ENCODE peak calls at places on chromosomes 12 and 14, in five cellular contexts. Q is lower lobe of right lung, V is MM.1S, P is lung, R is tibial artery. Z is an unnamed sample.

GRCh38 chr12:54629925-54630324 is 4.8 kb downstream of the LACRT start:
- DNase-seq in P (no peak), Q (no peak), R (no peak), V (no peak), Z (no peak)

GRCh38 chr12:92402415-92402814 is 256.8 kb upstream of the BTG1 start:
- DNase-seq in P (no peak), Q (no peak), V (no peak), R (no peak), Z (no peak)

GRCh38 chr14:102219316-102219715 is 79.6 kb downstream of the WDR20 start:
- DNase-seq in P (no peak), V (no peak), Q (no peak), R (no peak), Z (no peak)

GRCh38 chr12:42587564-42588307 is 1.8 kb downstream of the PRICKLE1 start:
- DNase-seq in Q (no peak), P (no peak), R (no peak), V (no peak), Z (no peak)

GRCh38 chr14:102088012-102088792 is 1.4 kb upstream of the HSP90AA1 start:
- DNase-seq in P (peak; percentile 51), R (peak; percentile 54), V (no peak), Q (peak; percentile 83), Z (peak; percentile 51)

GRCh38 chr14:93962701-93963601 is 13.4 kb downstream of the ASB2 start:
- DNase-seq in P (no peak), Q (peak; percentile 66), V (peak; percentile 50), R (no peak), Z (no peak)

GRCh38 chr12:116590561-116590960 is 31.4 kb downstream of the MAP1LC3B2 start:
- DNase-seq in Q (no peak), R (no peak), V (no peak), P (no peak), Z (no peak)

GRCh38 chr12:92020983-92021664 is 124.5 kb downstream of the BTG1 start:
- DNase-seq in R (no peak), P (no peak), Q (no peak), V (no peak), Z (no peak)

GRCh38 chr12:124150176-124150575 is 144.7 kb upstream of the RFLNA start:
- DNase-seq in R (no peak), V (no peak), Q (no peak), P (no peak), Z (no peak)

GRCh38 chr12:113462117-113462774 is 9.4 kb downstream of the LHX5 start:
- DNase-seq in Q (peak; percentile 87), P (peak; percentile 75), R (peak; percentile 76), V (peak; percentile 31), Z (peak; percentile 76)

GRCh38 chr12:113318900-113319628 is 15.8 kb downstream of the SLC8B1 start:
- DNase-seq in V (no peak), Q (no peak), P (no peak), R (no peak), Z (no peak)

GRCh38 chr12:91935299-91935698 is 210.3 kb downstream of the BTG1 start:
- DNase-seq in Q (no peak), R (no peak), P (no peak), V (no peak), Z (no peak)

GRCh38 chr14:56121786-56122185 is 3.6 kb downstream of the PELI2 start:
- DNase-seq in Q (no peak), R (no peak), V (no peak), P (no peak), Z (no peak)

GRCh38 chr12:100758083-100758482 is 36.5 kb upstream of the ANO4 start:
- DNase-seq in R (no peak), Q (no peak), V (no peak), P (no peak), Z (no peak)

GRCh38 chr12:76158518-76159321 is 74.2 kb upstream of the NAP1L1 start:
- DNase-seq in V (peak; percentile 90), Q (no peak), R (peak; percentile 21), P (peak; percentile 39), Z (peak; percentile 33)

GRCh38 chr12:66929121-66929520 is 250.2 kb upstream of the GRIP1 start:
- DNase-seq in P (no peak), V (no peak), R (no peak), Q (no peak), Z (no peak)

GRCh38 chr14:101185081-101185835 is 281.7 kb upstream of the RTL1 start:
- DNase-seq in Q (no peak), V (no peak), R (no peak), P (peak; percentile 25), Z (no peak)

GRCh38 chr14:21384494-21384851 is 654 bp upstream of the SUPT16H start:
- DNase-seq in Q (no peak), R (no peak), V (peak; percentile 21), P (no peak), Z (no peak)

GRCh38 chr12:75666980-75667359 is 155.6 kb upstream of the KRR1 start:
- DNase-seq in R (no peak), Q (no peak), P (no peak), V (no peak), Z (no peak)

GRCh38 chr12:1864456-1864855 is 44.1 kb downstream of the LRTM2 start:
- DNase-seq in Q (no peak), P (no peak), V (no peak), R (no peak), Z (no peak)

GRCh38 chr14:104601786-104602185 is 2.8 kb downstream of the TMEM179 start:
- DNase-seq in V (no peak), P (no peak), Q (peak; percentile 32), R (no peak), Z (no peak)

GRCh38 chr14:74419086-74419485 is 6.9 kb downstream of the SYNDIG1L start:
- DNase-seq in R (no peak), V (no peak), Q (no peak), P (no peak), Z (no peak)

GRCh38 chr12:51994959-51995358 is 11.8 kb upstream of the TAMALIN start:
- DNase-seq in V (no peak), R (peak; percentile 16), P (no peak), Q (no peak), Z (no peak)

DNA sequence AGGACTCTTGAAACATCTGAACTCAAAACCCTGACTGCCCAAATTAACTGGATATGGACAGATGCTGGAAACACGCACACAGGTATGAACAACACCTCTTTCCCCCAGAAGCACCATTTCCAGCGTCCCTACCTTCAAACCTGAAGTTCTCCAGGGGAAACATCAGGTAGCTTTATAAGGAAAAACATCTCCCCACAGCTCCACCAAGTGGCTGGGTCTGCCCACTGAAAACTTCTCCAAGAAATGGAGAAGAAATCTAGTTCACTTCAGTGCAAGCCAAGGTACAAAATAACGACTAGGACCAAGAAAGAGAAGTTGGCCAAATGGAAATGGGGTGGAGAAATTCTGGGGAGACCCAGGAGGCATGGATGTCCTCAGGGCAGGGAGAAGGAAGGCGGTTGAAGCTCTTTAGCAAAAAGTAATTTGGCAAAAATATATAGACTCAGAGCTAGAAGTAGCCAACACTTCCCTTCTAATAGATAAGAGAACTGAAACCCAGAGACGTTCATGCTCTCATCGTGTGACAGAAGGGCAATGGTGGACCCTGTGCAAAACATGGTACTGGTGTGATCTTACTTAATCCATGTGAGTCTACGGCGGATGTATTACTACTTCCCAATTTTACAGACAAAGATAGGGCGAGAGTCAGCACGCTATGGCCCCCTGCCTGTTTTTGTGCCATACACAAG is 10.5 kb upstream of the NUAK1 start:
- DNase-seq in V (peak; percentile 56), R (no peak), Q (no peak), P (no peak), Z (no peak)
- TF ChIP-seq CTCF in V (peak; percentile 74), R (peak; percentile 52), Q (peak; percentile 55), P (peak; percentile 8), Z (peak; percentile 49)

GRCh38 chr14:91354221-91354916 is 63.3 kb downstream of the CCDC88C start:
- DNase-seq in P (no peak), V (peak; percentile 66), Q (no peak), R (no peak), Z (no peak)
- H3K4me3 ChIP-seq in P (no peak overlapping the region), V (no peak overlapping the region), Q (no peak overlapping the region), R (no peak overlapping the region), Z (no peak overlapping the region)

DNA sequence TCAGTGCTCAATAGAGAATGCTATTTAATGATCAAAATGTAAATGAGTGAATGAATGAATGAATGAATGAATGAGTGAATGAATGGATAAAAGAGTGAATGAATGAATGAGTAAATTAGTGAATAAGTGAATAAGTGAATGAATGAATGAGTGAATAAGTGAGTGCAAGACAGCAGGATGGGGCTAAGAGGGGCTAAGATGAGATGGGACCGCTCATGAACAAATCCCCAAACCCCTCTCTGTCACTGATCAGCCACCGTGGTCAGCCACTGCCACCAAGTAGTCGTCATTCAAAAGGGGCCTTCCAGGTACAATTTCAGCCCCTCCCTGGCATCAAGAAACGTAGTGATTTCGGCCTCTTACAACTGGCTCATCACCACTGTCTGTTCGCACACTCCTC is 79.2 kb downstream of the BCL11B start:
- DNase-seq in P (no peak), Q (no peak), V (no peak), R (no peak), Z (no peak)
- H3K4me1 ChIP-seq in P (peaks cover 2% of the 10 kb centered on the region), Q (peaks cover 11% of the 10 kb centered on the region), V (no peaks in the 10 kb centered on the region), R (peaks cover 18% of the 10 kb centered on the region), Z (peaks cover 32% of the 10 kb centered on the region)

GRCh38 chr12:38907171-38907923 is 2.0 kb upstream of the CPNE8 start:
- DNase-seq in P (no peak), V (no peak), Q (no peak), R (no peak), Z (no peak)

GRCh38 chr12:38912116-38912515 is 6.7 kb upstream of the CPNE8 start:
- DNase-seq in P (no peak), Q (no peak), R (no peak), V (no peak), Z (no peak)

GRCh38 chr12:38906482-38907170 is 1.2 kb upstream of the CPNE8 start:
- DNase-seq in V (peak; percentile 80), P (peak; percentile 86), Q (peak; percentile 91), R (peak; percentile 90), Z (peak; percentile 87)

GRCh38 chr12:38915783-38916182 is 10.4 kb upstream of the CPNE8 start:
- DNase-seq in R (no peak), Q (no peak), P (no peak), V (no peak), Z (no peak)

GRCh38 chr12:38911611-38912010 is 6.2 kb upstream of the CPNE8 start:
- DNase-seq in R (no peak), Q (no peak), V (no peak), P (no peak), Z (no peak)
- TF ChIP-seq CTCF in R (no peak), Q (no peak), V (peak; percentile 17), P (no peak), Z (peak; percentile 12)

DNA sequence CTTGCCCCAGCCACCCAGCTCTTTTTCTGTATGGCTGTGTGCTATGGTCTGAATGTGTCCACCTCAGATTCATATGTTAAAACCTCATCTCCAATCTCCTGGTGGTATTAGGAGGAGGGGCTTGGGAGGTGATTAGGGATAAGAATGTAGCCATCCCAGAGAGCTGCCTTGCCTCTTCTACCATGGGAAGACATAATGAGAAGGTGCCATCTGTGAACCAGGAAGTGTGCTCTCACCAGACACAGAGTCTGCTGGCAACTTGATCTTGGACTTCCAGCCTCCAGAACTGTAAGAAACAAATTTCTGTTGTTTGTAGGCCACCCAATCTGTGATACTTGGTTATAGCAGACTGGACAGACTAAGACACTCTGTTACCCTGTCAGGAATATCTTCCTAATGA is 22.8 kb upstream of the JPH4 start:
- DNase-seq in V (no peak), P (no peak), Q (no peak), R (no peak), Z (no peak)
- H3K4me3 ChIP-seq in V (no peak overlapping the region), P (no peak overlapping the region), Q (no peak overlapping the region), R (no peak overlapping the region), Z (no peak overlapping the region)

DNA sequence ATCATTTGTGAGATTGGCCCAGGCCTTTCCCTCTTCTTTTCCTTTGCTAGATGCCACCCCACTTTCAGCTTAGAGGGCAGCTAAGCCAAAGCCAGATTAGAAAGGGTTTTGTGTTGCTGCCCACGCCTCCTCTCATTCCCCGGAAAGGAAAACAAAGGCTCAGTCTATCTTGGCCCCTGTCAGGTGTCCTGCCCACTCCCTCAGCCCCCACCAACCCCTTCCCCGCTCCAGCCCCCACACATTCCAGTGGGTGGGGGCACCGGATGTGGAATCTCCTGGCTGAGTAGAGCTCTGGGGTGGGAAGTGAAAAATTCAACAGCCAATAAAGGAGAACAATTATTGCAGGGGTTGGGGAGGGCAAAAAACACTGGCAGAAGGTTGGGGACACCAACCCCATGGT is 2.2 kb upstream of the RDH5 start:
- DNase-seq in Q (no peak), P (no peak), V (no peak), R (no peak), Z (no peak)
- H3K4me1 ChIP-seq in Q (peaks cover 61% of the 10 kb centered on the region), P (peaks cover 21% of the 10 kb centered on the region), V (peaks cover 16% of the 10 kb centered on the region), R (peaks cover 90% of the 10 kb centered on the region), Z (peaks cover 85% of the 10 kb centered on the region)

Z was measured in heart right ventricle.